ENCODE peak calls at places on chromosomes 1 and 21, in eight cellular contexts. Q is NCI-H1417; M is stimulated activated CD8-positive, alpha-beta memory T cell treated with anti-CD3 and anti-CD28 coated beads, Interleukin-4, amount 100 ng/mL, for 1 hour; F is iPS-NIHi11; B is NCI-H2029; E is NCI-H524 treated with DMSO at 0.1 percent for 48 hours; W is HTR-8/SVneo; Y is IMR-90. S is an unnamed sample.

GRCh38 chr1:19321071-19321470 is 8.9 kb downstream of the SLC66A1 start:
- DNase-seq in Q (no peak), M (no peak), F (no peak), B (no peak), E (no peak), W (no peak), Y (no peak), S (no peak)

GRCh38 chr1:174969977-174970376 is 29.8 kb upstream of the CACYBP start:
- DNase-seq in Q (no peak), M (no peak), F (no peak), B (no peak), E (no peak), W (no peak), Y (no peak), S (no peak)

GRCh38 chr1:203185585-203185984 is 919 bp downstream of the CHI3L1 start:
- DNase-seq in Q (no peak), M (no peak), F (no peak), B (no peak), E (no peak), W (no peak), Y (no peak), S (no peak)

GRCh38 chr1:109185990-109186703 is 27.6 kb upstream of the SARS1 start:
- DNase-seq in Q (peak), M (no peak), F (peak), B (no peak), E (peak), W (no peak), Y (no peak), S (no peak)

GRCh38 chr1:206672011-206672688 is 12.6 kb upstream of the MAPKAPK2 start:
- DNase-seq in Q (peak), M (no peak), F (no peak), B (peak), E (no peak), W (no peak), Y (no peak), S (no peak)

GRCh38 chr1:186974774-186975181 is 146.0 kb downstream of the PLA2G4A start:
- DNase-seq in Q (no peak), M (no peak), F (no peak), B (no peak), E (no peak), W (no peak), Y (peak), S (peak)

GRCh38 chr1:66505671-66506392 is 28.1 kb upstream of the SGIP1 start:
- DNase-seq in Q (no peak), M (no peak), F (no peak), B (no peak), E (no peak), W (no peak), Y (peak), S (peak)

GRCh38 chr1:21721271-21721985 is 52.3 kb upstream of the RAP1GAP start:
- DNase-seq in Q (no peak), M (no peak), F (no peak), B (no peak), E (no peak), W (no peak), Y (no peak), S (no peak)

GRCh38 chr1:10204003-10204642 is 6.2 kb upstream of the KIF1B start:
- DNase-seq in Q (no peak), M (no peak), F (no peak), B (no peak), E (no peak), W (no peak), Y (no peak), S (no peak)

GRCh38 chr21:37043818-37044217 is 29.1 kb downstream of the PIGP start:
- DNase-seq in Q (no peak), M (no peak), F (no peak), B (no peak), E (no peak), W (no peak), Y (no peak), S (no peak)

GRCh38 chr1:156160000-156160743 is 6.8 kb downstream of the SEMA4A start:
- DNase-seq in Q (no peak), M (no peak), F (no peak), B (no peak), E (no peak), W (no peak), Y (no peak), S (no peak)

GRCh38 chr1:20614130-20614579 is 19.1 kb upstream of the PINK1 start:
- DNase-seq in Q (no peak), M (no peak), F (no peak), B (no peak), E (no peak), W (no peak), Y (no peak), S (no peak)

GRCh38 chr1:90722874-90723273 is 5.8 kb upstream of the BARHL2 start:
- DNase-seq in Q (no peak), M (no peak), F (no peak), B (no peak), E (no peak), W (no peak), Y (no peak), S (no peak)

GRCh38 chr1:52899445-52899894 is 22.1 kb downstream of the ECHDC2 start:
- DNase-seq in Q (no peak), M (no peak), F (no peak), B (no peak), E (no peak), W (no peak), Y (no peak), S (no peak)

GRCh38 chr1:39195166-39196111 is 9.1 kb upstream of the MACF1 start:
- DNase-seq in Q (no peak), M (no peak), F (no peak), B (no peak), E (no peak), W (no peak), Y (peak), S (no peak)

GRCh38 chr21:42439284-42440186 is 35.8 kb downstream of the UBASH3A start:
- DNase-seq in Q (no peak), M (no peak), F (no peak), B (no peak), E (no peak), W (no peak), Y (no peak), S (no peak)

GRCh38 chr21:34580181-34580700 is 34.7 kb downstream of the RCAN1 start:
- DNase-seq in Q (peak), M (no peak), F (no peak), B (no peak), E (no peak), W (no peak), Y (no peak), S (no peak)

GRCh38 chr1:10598088-10598712 is 123.5 kb downstream of the PEX14 start:
- DNase-seq in Q (peak), M (no peak), F (no peak), B (peak), E (peak), W (no peak), Y (no peak), S (no peak)

GRCh38 chr1:101245575-101245927 is 8.7 kb downstream of the S1PR1 start:
- DNase-seq in Q (no peak), M (no peak), F (no peak), B (no peak), E (no peak), W (no peak), Y (no peak), S (no peak)

GRCh38 chr1:1599919-1600860 is at the start of gene FNDC10:
- DNase-seq in Q (no peak), M (no peak), F (peak), B (no peak), E (no peak), W (no peak), Y (no peak), S (no peak)

GRCh38 chr21:24259241-24259640 is 1348.0 kb downstream of the MRPL39 start:
- DNase-seq in Q (no peak), M (no peak), F (no peak), B (no peak), E (no peak), W (no peak), Y (peak), S (no peak)

GRCh38 chr1:174682419-174683008 is 234.8 kb downstream of the GPR52 start:
- DNase-seq in Q (no peak), M (no peak), F (no peak), B (no peak), E (no peak), W (no peak), Y (peak), S (no peak)